ENCODE peak calls at places on chromosomes 5 and 9, in eight cellular contexts. M is GM23338; X is endodermal cell; Q is lower lobe of right lung; G is stomach; R is cardiac muscle cell; B is ovary; C is effector memory CD4-positive, alpha-beta T cell. Y is an unnamed sample. For H3K27me3 and H3K4me1, the result is how much of the 10 kb centered on the place peaks cover.

GRCh38 chr5:139855946-139856540 is 60.4 kb downstream of the PSD2 start:
- DNase-seq in M (no peak), G (no peak), C (no peak), B (peak), Q (no peak), X (no peak), R (no peak), Y (no peak)

GRCh38 chr5:140007311-140007710 is 35.8 kb downstream of the NRG2 start:
- DNase-seq in B (no peak), G (no peak), C (no peak), Q (no peak), M (no peak), X (no peak), R (no peak), Y (no peak)

GRCh38 chr5:168302785-168303184 is 11.3 kb downstream of the WWC1 start:
- DNase-seq in B (no peak), G (no peak), X (no peak), M (no peak), C (no peak), R (no peak), Q (no peak), Y (no peak)

GRCh38 chr5:35274839-35275509 is 44.7 kb upstream of the PRLR start:
- DNase-seq in X (no peak), R (no peak), Q (no peak), C (no peak), G (no peak), B (no peak), M (no peak), Y (peak)

GRCh38 chr5:57499262-57500050 is 16.8 kb upstream of the ACTBL2 start:
- DNase-seq in X (peak), B (no peak), Q (no peak), C (no peak), G (no peak), M (peak), R (peak), Y (peak)

GRCh38 chr5:163460562-163461176 is at the start of gene HMMR:
- DNase-seq in R (peak), C (no peak), X (no peak), Q (no peak), M (peak), G (no peak), B (no peak), Y (peak)

GRCh38 chr5:91306497-91306896 is 76.6 kb downstream of the ARRDC3 start:
- DNase-seq in M (no peak), R (no peak), G (no peak), B (no peak), C (no peak), X (no peak), Q (no peak), Y (no peak)

GRCh38 chr9:304519-305185 is 90.0 kb downstream of the DOCK8 start:
- DNase-seq in Q (no peak), R (no peak), C (peak), X (no peak), M (peak), B (no peak), G (no peak), Y (no peak)

GRCh38 chr9:8374471-8374870 is 574.9 kb upstream of the DMAC1 start:
- DNase-seq in G (no peak), Q (no peak), B (no peak), M (no peak), X (no peak), R (no peak), C (no peak), Y (no peak)

GRCh38 chr9:35002623-35003022 is 13.1 kb downstream of the DNAJB5 start:
- DNase-seq in G (no peak), R (no peak), Q (no peak), C (no peak), M (no peak), B (no peak), X (no peak), Y (no peak)

GRCh38 chr9:19411316-19411715 is 2.5 kb downstream of the ACER2 start:
- DNase-seq in X (no peak), R (no peak), C (no peak), Q (no peak), G (no peak), B (no peak), M (no peak), Y (no peak)

DNA sequence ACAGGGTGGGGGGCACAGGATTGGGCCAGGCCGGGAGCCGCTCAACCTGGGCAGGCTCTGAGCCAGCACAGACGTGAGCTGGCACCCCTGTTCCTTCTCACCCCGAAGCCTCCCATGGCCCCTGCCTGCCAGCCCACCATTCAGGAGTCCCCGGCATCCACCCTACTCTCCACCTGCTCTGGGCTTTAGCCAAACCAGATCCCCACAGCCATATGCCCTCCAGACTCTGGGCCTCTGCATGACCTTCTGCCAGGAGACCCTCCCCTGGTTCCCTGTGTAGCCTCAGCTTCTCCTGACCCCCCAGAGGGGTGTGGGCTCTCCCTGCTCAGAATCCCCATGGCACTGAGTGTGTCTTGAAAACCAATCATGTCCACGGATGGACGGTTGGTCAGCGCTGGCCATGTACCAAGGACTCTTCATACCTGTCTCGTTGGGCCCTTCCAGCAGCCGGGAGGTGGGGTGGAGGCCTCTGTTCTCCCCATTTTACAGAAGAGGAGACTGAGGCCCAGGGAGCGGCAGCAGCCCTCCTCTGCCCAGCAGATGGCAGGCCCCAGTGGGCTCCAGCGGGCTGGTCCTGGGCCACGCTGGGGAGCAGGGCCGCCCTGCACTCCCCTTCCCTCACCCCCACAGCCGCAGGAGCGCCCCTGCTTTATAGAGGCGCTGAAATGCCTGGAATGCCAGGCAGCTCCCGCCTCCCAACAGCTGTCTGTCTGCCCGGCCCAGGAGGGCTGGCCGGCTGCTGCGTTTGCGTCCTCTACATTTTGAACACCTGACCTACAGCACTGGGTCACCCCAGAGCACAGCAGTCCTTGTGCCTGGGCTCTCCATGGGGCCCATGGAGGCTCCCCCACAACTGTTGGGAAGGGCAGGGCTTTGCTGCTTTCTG is 3.5 kb upstream of the MYMK start:
- DNase-seq in Q (no peak), R (no peak), C (no peak), G (no peak), X (peak), M (peak), B (no peak), Y (peak)
- H3K27me3 ChIP-seq in Q (under half), R (under half), C (under half), G (under half), X (under half), M (under half), B (under half), Y (under half)

GRCh38 chr5:454936-455335 is 12.0 kb downstream of the EXOC3 start:
- DNase-seq in Q (no peak), B (no peak), G (no peak), R (no peak), C (no peak), X (peak), M (peak), Y (no peak)

GRCh38 chr5:455806-456205 is 12.8 kb downstream of the EXOC3 start:
- DNase-seq in R (no peak), M (no peak), B (no peak), X (no peak), C (no peak), Q (no peak), G (no peak), Y (no peak)

GRCh38 chr5:451587-452458 is 8.8 kb downstream of the EXOC3 start:
- DNase-seq in G (no peak), Q (no peak), M (no peak), R (no peak), B (no peak), C (no peak), X (no peak), Y (no peak)

GRCh38 chr5:453725-454481 is 10.9 kb downstream of the EXOC3 start:
- DNase-seq in M (no peak), B (no peak), Q (no peak), R (no peak), G (no peak), X (peak), C (no peak), Y (no peak)

GRCh38 chr5:452856-453710 is 10.1 kb downstream of the EXOC3 start:
- DNase-seq in C (no peak), M (no peak), Q (no peak), G (no peak), B (no peak), X (peak), R (no peak), Y (no peak)
- H3K27ac ChIP-seq in C (no peak), M (no peak), Q (no peak), G (no peak), B (no peak), X (no peak), R (no peak), Y (no peak)

GRCh38 chr9:99262949-99263418 is 40.9 kb downstream of the SEC61B start:
- DNase-seq in X (no peak), B (no peak), M (no peak), G (no peak), R (no peak), Q (no peak), C (no peak), Y (no peak)
- H3K4me1 ChIP-seq in X (under half), B (under half), M (under half), G (under half), R (under half), Q (under half), C (under half), Y (under half)

GRCh38 chr5:160090059-160090458 is 29.2 kb downstream of the PWWP2A start:
- DNase-seq in B (no peak), X (no peak), R (no peak), C (no peak), M (no peak), Q (no peak), G (no peak), Y (no peak)
- H3K27me3 ChIP-seq in B (under half), X (under half), R (under half), C (under half), M (under half), Q (under half), G (under half), Y (under half)

DNA sequence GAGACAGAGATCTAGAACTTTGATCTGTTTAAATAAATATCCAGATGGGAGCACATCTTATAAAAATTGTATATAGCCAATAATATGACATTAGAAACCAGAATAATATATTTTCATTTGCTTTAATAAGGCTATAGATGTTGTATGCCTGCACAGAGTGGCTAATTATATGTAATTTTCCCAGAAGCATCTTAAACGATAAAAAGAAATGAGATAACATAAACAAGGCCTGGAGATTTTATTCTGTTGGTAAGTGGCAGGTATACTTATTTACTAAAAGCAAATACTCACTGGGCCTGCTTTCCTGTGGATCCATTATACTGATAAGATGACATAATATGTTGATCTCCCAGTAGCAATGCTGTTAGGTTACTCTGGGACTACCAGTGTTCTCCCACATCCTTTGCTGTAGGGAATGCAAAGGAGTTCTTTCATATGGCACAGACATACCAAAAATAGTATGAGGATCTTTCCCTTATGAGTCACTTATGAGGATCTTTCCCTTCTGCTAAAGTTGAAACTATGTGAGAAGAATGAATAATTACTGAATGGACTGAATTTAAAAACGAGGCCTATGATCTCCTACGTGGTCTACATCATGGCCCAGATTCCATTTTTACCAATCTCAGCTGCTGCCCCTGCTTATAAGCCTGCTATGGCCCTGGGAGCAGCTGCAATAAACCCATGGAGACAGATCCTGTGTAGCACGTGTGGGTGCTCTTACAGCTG is 112.1 kb downstream of the NUDT12 start:
- DNase-seq in M (no peak), Q (no peak), X (no peak), B (no peak), G (no peak), R (no peak), C (no peak), Y (peak)
- H3K27ac ChIP-seq in M (no peak), Q (no peak), X (no peak), B (no peak), G (no peak), R (no peak), C (no peak), Y (peak)

GRCh38 chr9:116639251-116639741 is 47.8 kb upstream of the TRIM32 start:
- DNase-seq in R (no peak), M (no peak), C (no peak), X (no peak), B (no peak), G (no peak), Q (no peak), Y (no peak)
- H3K4me1 ChIP-seq in R (under half), M (under half), C (under half), X (under half), B (under half), G (under half), Q (under half), Y (under half)

DNA sequence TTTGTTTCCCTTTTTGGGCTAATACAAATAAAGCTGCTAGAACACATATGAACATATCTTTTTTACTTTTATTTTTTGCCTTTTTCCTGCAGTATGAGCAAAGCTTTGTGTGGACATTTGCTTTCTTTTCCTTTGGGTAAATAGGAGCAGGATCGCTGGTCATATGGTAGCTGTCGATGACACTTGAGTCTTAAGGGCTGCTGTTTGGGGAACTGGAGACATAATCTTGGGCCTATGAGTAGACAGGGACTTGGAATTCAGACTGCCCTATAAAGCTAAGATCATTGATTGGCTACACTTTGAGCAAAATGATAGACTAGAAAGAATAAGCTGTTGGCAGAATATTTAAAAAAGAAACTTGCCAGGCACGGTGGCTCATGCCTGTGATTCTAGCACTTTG is 60.9 kb upstream of the ABL1 start:
- DNase-seq in C (no peak), B (no peak), Q (no peak), R (no peak), M (no peak), G (no peak), X (no peak), Y (no peak)
- H3K27me3 ChIP-seq in C (under half), B (under half), Q (under half), R (under half), M (under half), G (under half), X (under half), Y (under half)

DNA sequence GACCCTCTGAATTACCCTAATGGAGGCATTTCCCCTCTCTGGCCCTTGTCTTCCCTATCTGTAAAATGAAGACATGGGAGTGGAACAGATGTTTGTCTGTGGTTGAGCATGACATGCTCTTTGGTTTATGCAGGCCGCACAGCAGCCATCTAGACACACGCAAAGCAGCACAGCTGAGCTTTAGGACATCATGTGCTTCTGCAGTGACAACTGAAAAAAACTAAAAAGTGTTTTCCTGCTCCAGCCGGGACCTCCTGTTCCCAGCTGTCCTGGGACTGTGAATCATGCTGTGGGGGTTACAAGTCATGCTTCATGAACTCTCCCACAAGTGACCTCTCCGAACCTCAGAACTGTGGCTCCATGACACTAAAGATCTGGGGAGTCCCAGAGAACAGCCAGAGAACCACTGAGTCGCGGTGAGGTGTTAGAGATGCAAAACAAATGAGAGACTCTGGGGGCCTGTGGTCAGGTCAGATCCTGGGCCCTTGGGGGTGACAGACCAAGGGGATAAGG is 1.7 kb downstream of the SMIM3 start:
- DNase-seq in X (no peak), R (no peak), G (peak), B (no peak), C (no peak), M (no peak), Q (no peak), Y (peak)
- H3K27ac ChIP-seq in X (no peak), R (no peak), G (peak), B (peak), C (no peak), M (no peak), Q (peak), Y (peak)

DNA sequence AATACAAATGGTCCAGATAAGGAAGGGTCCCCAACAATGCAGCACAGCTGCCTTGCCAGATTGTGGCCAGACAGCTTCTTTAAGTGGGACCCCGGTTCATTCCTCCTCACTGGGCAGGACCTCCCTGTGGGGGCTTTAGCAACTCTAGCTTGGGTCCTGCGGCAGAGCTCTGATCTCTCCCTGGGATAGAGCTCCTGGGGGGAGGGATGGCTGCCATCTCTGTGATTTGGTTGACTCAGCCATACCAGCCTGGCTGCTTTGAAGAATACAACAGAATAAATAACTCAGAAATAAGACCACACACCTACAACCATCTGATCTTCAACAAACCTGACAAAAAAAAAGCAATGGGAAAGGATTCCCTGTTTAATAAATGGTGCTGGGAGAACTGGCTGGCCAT is 22.7 kb upstream of the ROR2 start:
- DNase-seq in G (no peak), Q (no peak), R (no peak), C (no peak), B (no peak), X (no peak), M (no peak), Y (no peak)
- H3K4me1 ChIP-seq in G (under half), Q (under half), R (under half), C (under half), B (under half), X (under half), M (under half), Y (under half)

DNA sequence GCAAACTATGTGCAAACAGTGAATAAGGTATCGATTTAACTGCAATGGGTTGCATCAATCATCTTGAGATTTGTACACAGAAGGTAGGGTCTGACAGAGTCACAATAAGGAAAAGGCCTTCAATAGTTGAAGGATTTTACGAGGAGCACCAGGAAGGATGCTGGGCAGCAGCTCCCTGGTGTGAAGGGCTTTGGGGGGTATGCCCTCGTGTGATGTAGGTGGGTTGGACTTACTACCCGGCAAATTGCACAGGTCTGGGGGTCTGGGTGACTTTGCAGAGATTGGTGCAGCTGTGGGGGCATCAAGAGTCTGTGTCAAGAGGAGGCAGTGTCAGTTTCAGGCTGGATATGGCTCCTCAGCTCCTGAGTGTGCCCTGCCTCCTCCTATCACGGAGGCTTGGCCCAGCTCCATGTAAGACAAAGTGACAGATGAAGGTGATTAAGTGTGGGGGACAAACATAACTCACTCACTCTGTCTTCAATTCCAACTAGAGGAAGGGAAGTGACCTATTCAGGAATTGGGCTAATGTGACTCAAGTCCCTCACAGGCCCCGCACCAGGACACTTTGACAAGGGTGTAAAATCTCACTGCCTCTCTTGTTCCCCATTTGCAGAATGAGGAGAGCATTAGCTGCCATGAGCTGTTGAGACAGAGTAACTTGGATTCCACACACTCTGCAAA is 166.8 kb downstream of the ICE1 start:
- DNase-seq in G (no peak), B (no peak), Q (no peak), C (no peak), M (no peak), R (peak), X (no peak), Y (no peak)
- H3K27me3 ChIP-seq in G (under half), B (under half), Q (under half), C (under half), M (under half), R (under half), X (under half), Y (under half)

Y was measured in SJCRH30.